ENCODE peak calls at places on chromosomes 12 and 14, in five cellular contexts. A is AG09319, W is pulmonary artery endothelial cell, E is H7, H is Ammon's horn. T is an unnamed sample.

GRCh38 chr12:113152835-113153814 is 3.6 kb downstream of the CFAP73 start:
- DNase-seq in A (peak; percentile 28), W (peak; percentile 20), E (peak; percentile 94), H (peak; percentile 86), T (peak; percentile 38)

GRCh38 chr12:59431266-59431665 is 164.6 kb upstream of the SLC16A7 start:
- DNase-seq in A (no peak), W (no peak), E (no peak), H (peak; percentile 5), T (no peak)

GRCh38 chr14:101252443-101253214 is 308.7 kb upstream of the DIO3 start:
- DNase-seq in A (no peak), W (no peak), E (peak; percentile 27), H (no peak), T (no peak)

GRCh38 chr12:93197067-93197593 is 180.6 kb upstream of the NUDT4 start:
- DNase-seq in A (no peak), W (no peak), E (no peak), H (no peak), T (no peak)

GRCh38 chr14:71776463-71777359 is 155.5 kb upstream of the RGS6 start:
- DNase-seq in A (no peak), W (no peak), E (peak; percentile 29), H (no peak), T (no peak)

GRCh38 chr12:2540535-2540941 is 254.2 kb upstream of the FKBP4 start:
- DNase-seq in A (no peak), W (no peak), E (no peak), H (no peak), T (no peak)

GRCh38 chr14:96629558-96630222 is 127.5 kb downstream of the PAPOLA start:
- DNase-seq in A (no peak), W (no peak), E (no peak), H (no peak), T (no peak)

GRCh38 chr12:23099104-23099503 is 474.1 kb downstream of the ETNK1 start:
- DNase-seq in A (no peak), W (no peak), E (no peak), H (no peak), T (no peak)

GRCh38 chr14:72716471-72716870 is 177.4 kb downstream of the DPF3 start:
- DNase-seq in A (no peak), W (no peak), E (no peak), H (no peak), T (no peak)

GRCh38 chr14:68336165-68336564 is 456.7 kb downstream of the ZFP36L1 start:
- DNase-seq in A (no peak), W (no peak), E (no peak), H (no peak), T (no peak)

GRCh38 chr14:102853703-102854396 is 68.6 kb upstream of the AMN start:
- DNase-seq in A (no peak), W (no peak), E (no peak), H (no peak), T (no peak)

GRCh38 chr14:61417141-61417540 is 95.8 kb downstream of the PRKCH start:
- DNase-seq in A (no peak), W (no peak), E (no peak), H (no peak), T (no peak)

GRCh38 chr12:132771126-132771838 is 9.7 kb upstream of the ANKLE2 start:
- DNase-seq in A (no peak), W (no peak), E (no peak), H (no peak), T (no peak)

GRCh38 chr14:77071938-77072388 is 26.1 kb upstream of the CIPC start:
- DNase-seq in A (no peak), W (no peak), E (no peak), H (no peak), T (no peak)

GRCh38 chr12:132602578-132603239 is 7.7 kb downstream of the LRCOL1 start:
- DNase-seq in A (no peak), W (no peak), E (peak; percentile 82), H (no peak), T (no peak)

GRCh38 chr12:100359822-100360221 is 2.9 kb downstream of the SLC17A8 start:
- DNase-seq in A (no peak), W (no peak), E (no peak), H (no peak), T (no peak)

GRCh38 chr12:13764748-13765147 is 216.7 kb downstream of the GRIN2B start:
- DNase-seq in A (no peak), W (no peak), E (no peak), H (no peak), T (no peak)

GRCh38 chr12:68358532-68359485 is 26.6 kb upstream of the MDM1 start:
- DNase-seq in A (peak; percentile 54), W (peak; percentile 36), E (peak; percentile 54), H (peak; percentile 79), T (peak; percentile 70)

GRCh38 chr12:45183263-45183662 is 32.6 kb upstream of the ANO6 start:
- DNase-seq in A (no peak), W (no peak), E (peak; percentile 15), H (no peak), T (no peak)

GRCh38 chr14:39432619-39433451 is 602 bp upstream of the FBXO33 start:
- DNase-seq in A (peak; percentile 11), W (no peak), E (peak; percentile 87), H (peak; percentile 91), T (no peak)

GRCh38 chr14:68482018-68482417 is 310.8 kb downstream of the ZFP36L1 start:
- DNase-seq in A (no peak), W (no peak), E (no peak), H (no peak), T (no peak)

GRCh38 chr14:22852599-22852939 is 16.2 kb downstream of the MMP14 start:
- DNase-seq in A (no peak), W (no peak), E (no peak), H (no peak), T (no peak)

GRCh38 chr14:72962829-72963312 is 36.6 kb downstream of the DCAF4 start:
- DNase-seq in A (peak; percentile 80), W (no peak), E (peak; percentile 76), H (no peak), T (peak; percentile 44)

GRCh38 chr14:105065280-105066228 is at the start of gene GPR132:
- DNase-seq in A (no peak), W (no peak), E (no peak), H (peak; percentile 69), T (no peak)

GRCh38 chr14:77098470-77099353 is 654 bp downstream of the CIPC start:
- DNase-seq in A (no peak), W (no peak), E (no peak), H (peak; percentile 90), T (no peak)

GRCh38 chr12:72560370-72560769 is 288.2 kb downstream of the TRHDE start:
- DNase-seq in A (no peak), W (no peak), E (peak; percentile 1), H (no peak), T (no peak)

GRCh38 chr14:53412819-53413664 is 259.9 kb upstream of the DDHD1 start:
- DNase-seq in A (no peak), W (no peak), E (peak; percentile 22), H (no peak), T (no peak)

GRCh38 chr14:31449971-31450610 is 7.2 kb downstream of the DTD2 start:
- DNase-seq in A (no peak), W (no peak), E (peak; percentile 27), H (peak; percentile 60), T (peak; percentile 27)

GRCh38 chr14:52095793-52096192 is 26.9 kb upstream of the NID2 start:
- DNase-seq in A (no peak), W (no peak), E (no peak), H (no peak), T (no peak)

GRCh38 chr14:53964249-53964648 is 7.6 kb upstream of the BMP4 start:
- DNase-seq in A (no peak), W (no peak), E (no peak), H (no peak), T (no peak)

GRCh38 chr12:53765891-53766290 is 14.1 kb upstream of the CISTR start:
- DNase-seq in A (no peak), W (no peak), E (no peak), H (no peak), T (no peak)

GRCh38 chr14:71711619-71712018 is 220.6 kb upstream of the RGS6 start:
- DNase-seq in A (peak; percentile 76), W (peak; percentile 15), E (no peak), H (peak; percentile 31), T (peak; percentile 86)

GRCh38 chr12:11651377-11651776 is 1.9 kb downstream of the ETV6 start:
- DNase-seq in A (no peak), W (no peak), E (no peak), H (no peak), T (no peak)

GRCh38 chr12:87820524-87821194 is 208.5 kb downstream of the C12orf50 start:
- DNase-seq in A (no peak), W (no peak), E (no peak), H (no peak), T (no peak)

GRCh38 chr14:69812725-69813124 is 15.7 kb upstream of the SLC10A1 start:
- DNase-seq in A (no peak), W (no peak), E (no peak), H (no peak), T (no peak)

GRCh38 chr12:108604208-108604941 is 6.5 kb upstream of the TMEM119 start:
- DNase-seq in A (no peak), W (no peak), E (no peak), H (no peak), T (no peak)

GRCh38 chr12:59708059-59708458 is 112.2 kb downstream of the SLC16A7 start:
- DNase-seq in A (peak; percentile 7), W (no peak), E (no peak), H (no peak), T (no peak)

GRCh38 chr12:111245701-111246476 is 123.0 kb downstream of the PHETA1 start:
- DNase-seq in A (no peak), W (no peak), E (no peak), H (no peak), T (no peak)

T was measured in amniotic stem cell.